ENCODE peak calls at places on chromosomes 13 and 19, in seven cellular contexts. D is activated CD4-positive, alpha-beta T cell treated with anti-CD3 and anti-CD28 coated beads for 1 hour; Z is lower leg skin; A is HCEC 1CT; Y is GDM1; C is fibroblast of lung; H is AML-193. T is an unnamed sample.

GRCh38 chr13:93309886-93310520 is 83.4 kb downstream of the GPC6 start:
- DNase-seq in D (no peak), Z (no peak), A (peak; percentile 89), Y (no peak), C (peak; percentile 71), H (no peak), T (peak; percentile 10)

GRCh38 chr19:34228347-34228746 is 26.0 kb upstream of the GARRE1 start:
- DNase-seq in D (no peak), Z (no peak), A (peak; percentile 71), Y (no peak), C (no peak), H (no peak), T (peak; percentile 22)

GRCh38 chr13:27921421-27921960 is 1.7 kb downstream of the PDX1 start:
- DNase-seq in D (no peak), Z (no peak), A (no peak), Y (no peak), C (no peak), H (no peak), T (no peak)

GRCh38 chr13:71602327-71602726 is 264.7 kb downstream of the DACH1 start:
- DNase-seq in D (no peak), Z (no peak), A (no peak), Y (no peak), C (no peak), H (no peak), T (no peak)

GRCh38 chr13:44541601-44542000 is 34.5 kb downstream of the TSC22D1 start:
- DNase-seq in D (no peak), Z (no peak), A (no peak), Y (no peak), C (no peak), H (no peak), T (no peak)

GRCh38 chr19:41238244-41238643 is 19.2 kb downstream of the AXL start:
- DNase-seq in D (no peak), Z (no peak), A (no peak), Y (no peak), C (no peak), H (no peak), T (no peak)

GRCh38 chr13:25253702-25254101 is 33.6 kb downstream of the MTMR6 start:
- DNase-seq in D (no peak), Z (no peak), A (no peak), Y (no peak), C (no peak), H (no peak), T (no peak)

GRCh38 chr19:39733841-39734240 is 4.0 kb downstream of the CLC start:
- DNase-seq in D (no peak), Z (no peak), A (no peak), Y (no peak), C (no peak), H (no peak), T (no peak)

GRCh38 chr13:85728831-85729230 is 70.4 kb downstream of the SLITRK6 start:
- DNase-seq in D (no peak), Z (no peak), A (no peak), Y (no peak), C (peak; percentile 82), H (no peak), T (no peak)

GRCh38 chr13:78826312-78826711 is 167.4 kb upstream of the OBI1 start:
- DNase-seq in D (no peak), Z (no peak), A (no peak), Y (no peak), C (no peak), H (no peak), T (no peak)

GRCh38 chr19:8421484-8422461 is 8.7 kb downstream of the MARCHF2 start:
- DNase-seq in D (no peak), Z (no peak), A (no peak), Y (no peak), C (no peak), H (no peak), T (no peak)

GRCh38 chr19:38078302-38078930 is 145.6 kb downstream of the DPF1 start:
- DNase-seq in D (no peak), Z (no peak), A (no peak), Y (no peak), C (no peak), H (no peak), T (no peak)

GRCh38 chr13:32426191-32426980 is 1.5 kb downstream of the N4BP2L1 start:
- DNase-seq in D (no peak), Z (no peak), A (no peak), Y (no peak), C (peak; percentile 31), H (peak; percentile 83), T (no peak)

GRCh38 chr13:19910336-19911072 is 47.1 kb upstream of the ZMYM5 start:
- DNase-seq in D (no peak), Z (no peak), A (peak; percentile 49), Y (no peak), C (no peak), H (no peak), T (peak; percentile 46)